ENCODE peak calls at places on chromosomes 16 and 17, in four cellular contexts. One of them, this sample, is unnamed.

GRCh38 chr17:1563786-1564613 is 1.4 kb upstream of the PITPNA start:
- DNase-seq in GM23338: no peak
- DNase-seq in HCT116: no peak
- DNase-seq in GM12878: no peak
- DNase-seq in this sample: no peak

GRCh38 chr17:49360796-49361128 is 1.3 kb downstream of the ZNF652 start:
- DNase-seq in GM23338: no peak
- DNase-seq in HCT116: no peak
- DNase-seq in GM12878: no peak
- DNase-seq in this sample: no peak

GRCh38 chr17:1029196-1029911 is 32.4 kb downstream of the TIMM22 start:
- DNase-seq in GM23338: no peak
- DNase-seq in HCT116: no peak
- DNase-seq in GM12878: no peak
- DNase-seq in this sample: no peak

GRCh38 chr17:16987830-16988601 is 16.1 kb upstream of the TNFRSF13B start:
- DNase-seq in GM23338: peak
- DNase-seq in HCT116: no peak
- DNase-seq in GM12878: peak
- DNase-seq in this sample: no peak

GRCh38 chr17:61597606-61598005 is 6.6 kb upstream of the NACA2 start:
- DNase-seq in GM23338: no peak
- DNase-seq in HCT116: no peak
- DNase-seq in GM12878: no peak
- DNase-seq in this sample: no peak

GRCh38 chr17:42748202-42748905 is 3.5 kb upstream of the EZH1 start:
- DNase-seq in GM23338: no peak
- DNase-seq in HCT116: no peak
- DNase-seq in GM12878: no peak
- DNase-seq in this sample: no peak

GRCh38 chr16:14562691-14563491 is 67.2 kb downstream of the PARN start:
- DNase-seq in GM23338: peak
- DNase-seq in HCT116: no peak
- DNase-seq in GM12878: no peak
- DNase-seq in this sample: no peak

GRCh38 chr17:29210879-29211278 is 30.7 kb upstream of the MYO18A start:
- DNase-seq in GM23338: no peak
- DNase-seq in HCT116: no peak
- DNase-seq in GM12878: no peak
- DNase-seq in this sample: no peak

GRCh38 chr17:58081641-58082340 is 1.4 kb upstream of the DYNLL2 start:
- DNase-seq in GM23338: peak
- DNase-seq in HCT116: no peak
- DNase-seq in GM12878: no peak
- DNase-seq in this sample: no peak

GRCh38 chr17:58084317-58084981 is 1.2 kb downstream of the DYNLL2 start:
- DNase-seq in GM23338: peak
- DNase-seq in HCT116: peak
- DNase-seq in GM12878: peak
- DNase-seq in this sample: no peak

GRCh38 chr17:58082341-58082869 is 814 bp upstream of the DYNLL2 start:
- DNase-seq in GM23338: no peak
- DNase-seq in HCT116: no peak
- DNase-seq in GM12878: no peak
- DNase-seq in this sample: no peak

GRCh38 chr17:58083491-58084316 is 485 bp downstream of the DYNLL2 start:
- DNase-seq in GM23338: peak
- DNase-seq in HCT116: no peak
- DNase-seq in GM12878: no peak
- DNase-seq in this sample: no peak

DNA sequence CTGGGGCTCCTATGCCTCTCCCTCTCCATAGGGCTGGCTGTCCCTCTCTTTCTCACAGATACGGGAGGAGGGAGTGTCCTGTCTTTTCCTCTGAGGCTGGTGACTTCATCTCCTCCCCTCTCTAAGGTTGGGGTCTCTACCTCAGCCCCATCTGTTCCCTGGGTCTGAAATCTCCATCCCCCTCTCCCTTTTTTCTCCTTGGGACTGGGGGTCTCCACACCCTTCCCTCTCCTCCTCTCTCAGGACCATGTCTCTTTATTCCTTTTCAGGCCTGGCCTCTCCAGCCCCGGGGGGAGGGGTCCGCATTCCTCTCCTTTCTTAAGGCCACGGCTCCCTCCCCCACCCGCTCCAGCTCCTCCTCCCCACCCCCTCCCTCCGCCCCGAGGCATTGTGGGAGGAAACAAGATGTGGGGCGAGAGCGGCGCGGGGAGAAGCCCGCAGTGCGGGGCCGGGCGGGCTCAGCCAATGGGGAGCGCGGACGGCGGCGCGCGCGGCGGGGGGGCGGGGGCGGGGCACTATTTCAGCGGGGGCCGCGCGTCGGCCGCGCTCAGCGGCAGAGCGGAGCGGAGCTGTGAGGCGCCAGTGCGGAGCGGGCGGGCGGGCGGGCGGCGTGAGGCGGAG is at the start of gene DYNLL2:
- DNase-seq in GM23338: peak
- DNase-seq in HCT116: peak
- DNase-seq in GM12878: peak
- DNase-seq in this sample: peak
- TF ChIP-seq POLR2AphosphoS5 in GM23338: no peak
- TF ChIP-seq POLR2AphosphoS5 in HCT116: peak
- TF ChIP-seq POLR2AphosphoS5 in GM12878: no peak
- TF ChIP-seq POLR2AphosphoS5 in this sample: no peak

GRCh38 chr17:81552244-81553017 is at the start of gene FAAP100:
- DNase-seq in GM23338: peak
- DNase-seq in HCT116: peak
- DNase-seq in GM12878: peak
- DNase-seq in this sample: no peak
- TF ChIP-seq REST in GM23338: no peak
- TF ChIP-seq REST in HCT116: no peak
- TF ChIP-seq REST in GM12878: no peak
- TF ChIP-seq REST in this sample: no peak

GRCh38 chr17:9842057-9842758 is 16.5 kb downstream of the GLP2R start:
- DNase-seq in GM23338: no peak
- DNase-seq in HCT116: no peak
- DNase-seq in GM12878: no peak
- DNase-seq in this sample: no peak
- TF ChIP-seq POLR2AphosphoS5 in GM23338: no peak
- TF ChIP-seq POLR2AphosphoS5 in HCT116: no peak
- TF ChIP-seq POLR2AphosphoS5 in GM12878: no peak
- TF ChIP-seq POLR2AphosphoS5 in this sample: no peak

GRCh38 chr17:80246266-80246681 is 14.4 kb upstream of the RNF213 start:
- DNase-seq in GM23338: no peak
- DNase-seq in HCT116: no peak
- DNase-seq in GM12878: no peak
- DNase-seq in this sample: no peak

GRCh38 chr17:80242505-80242904 is 18.1 kb upstream of the RNF213 start:
- DNase-seq in GM23338: no peak
- DNase-seq in HCT116: no peak
- DNase-seq in GM12878: no peak
- DNase-seq in this sample: no peak

GRCh38 chr17:80245566-80246265 is 14.9 kb upstream of the RNF213 start:
- DNase-seq in GM23338: no peak
- DNase-seq in HCT116: no peak
- DNase-seq in GM12878: no peak
- DNase-seq in this sample: no peak

GRCh38 chr17:80244871-80245509 is 15.7 kb upstream of the RNF213 start:
- DNase-seq in GM23338: no peak
- DNase-seq in HCT116: no peak
- DNase-seq in GM12878: no peak
- DNase-seq in this sample: no peak

DNA sequence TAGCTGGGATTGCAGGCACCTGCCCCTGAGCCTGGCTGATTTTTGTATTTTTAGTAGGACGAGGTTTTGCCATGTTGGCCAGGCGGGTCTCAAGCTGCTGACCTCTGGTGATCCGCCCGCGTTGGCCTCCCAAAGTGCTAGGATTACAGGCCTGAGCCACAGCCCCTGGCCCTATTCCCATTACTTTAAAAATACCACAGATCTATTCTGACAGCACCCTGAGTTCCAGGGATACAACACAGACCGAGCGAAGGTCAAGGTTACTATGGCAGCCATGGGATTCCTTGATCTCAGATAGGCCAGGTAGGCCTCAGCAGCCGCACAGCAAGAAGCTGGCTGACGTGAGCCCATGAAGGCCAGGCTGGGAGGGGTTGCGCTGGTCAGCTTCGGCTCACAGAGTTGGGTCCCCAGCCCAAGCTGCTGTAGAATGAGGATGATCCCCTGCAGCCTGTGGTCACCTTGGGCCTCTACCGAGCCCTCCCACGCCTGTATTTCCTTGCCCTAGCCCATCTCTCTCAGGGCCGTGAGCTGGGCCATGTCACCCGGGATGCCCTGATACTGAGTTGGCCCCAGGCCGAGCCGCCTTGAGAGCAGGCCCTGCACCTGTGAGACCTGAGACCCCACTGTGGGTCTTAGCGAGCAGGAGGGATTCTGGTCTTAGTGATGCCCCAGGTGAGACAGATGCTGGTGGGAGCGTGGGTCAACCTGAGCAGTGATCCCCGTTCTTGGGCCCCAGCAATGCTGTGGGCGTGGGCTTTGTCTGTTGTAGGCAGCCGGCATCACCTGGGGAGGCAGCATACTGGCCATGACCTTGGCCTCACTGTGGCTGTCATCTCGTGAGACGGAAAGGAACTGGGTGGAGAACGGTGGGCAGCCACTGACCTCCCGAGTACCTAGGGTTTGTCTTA is 16.9 kb upstream of the RNF213 start:
- DNase-seq in GM23338: no peak
- DNase-seq in HCT116: no peak
- DNase-seq in GM12878: no peak
- DNase-seq in this sample: no peak
- TF ChIP-seq REST in GM23338: no peak
- TF ChIP-seq REST in HCT116: no peak
- TF ChIP-seq REST in GM12878: no peak
- TF ChIP-seq REST in this sample: no peak

DNA sequence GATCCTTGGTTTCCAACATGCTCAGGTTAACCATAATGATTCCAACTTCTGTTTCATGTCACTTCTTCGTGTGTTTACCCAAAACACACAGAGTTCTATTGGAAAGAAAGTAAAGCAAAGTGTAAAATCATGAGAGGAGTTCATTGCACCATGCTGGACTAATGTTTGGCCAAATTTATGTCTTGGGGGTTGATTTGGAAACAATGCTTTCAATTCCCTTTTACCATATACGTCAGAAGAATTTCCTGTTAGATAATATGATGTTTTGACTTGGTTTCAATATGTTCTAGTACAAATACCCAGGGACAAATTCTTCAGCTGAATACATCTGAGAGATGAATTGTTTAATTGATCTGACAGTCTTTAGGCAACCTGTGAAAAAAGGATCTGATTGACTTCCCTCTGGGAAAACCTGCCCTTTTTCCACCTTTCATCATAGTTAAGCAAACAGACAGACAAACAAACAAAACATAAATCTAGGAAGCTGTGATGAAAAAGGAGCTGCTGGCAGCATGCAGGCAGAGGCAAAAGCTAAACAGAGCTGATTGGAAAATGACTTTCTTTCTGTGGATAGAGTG is 26.0 kb upstream of the MPHOSPH6 start:
- DNase-seq in GM23338: no peak
- DNase-seq in HCT116: no peak
- DNase-seq in GM12878: no peak
- DNase-seq in this sample: no peak
- TF ChIP-seq POLR2AphosphoS5 in GM23338: no peak
- TF ChIP-seq POLR2AphosphoS5 in HCT116: no peak
- TF ChIP-seq POLR2AphosphoS5 in GM12878: no peak
- TF ChIP-seq POLR2AphosphoS5 in this sample: no peak

GRCh38 chr17:81702934-81703746 is at the start of gene MRPL12:
- DNase-seq in GM23338: peak
- DNase-seq in HCT116: peak
- DNase-seq in GM12878: peak
- DNase-seq in this sample: no peak
- TF ChIP-seq REST in GM23338: no peak
- TF ChIP-seq REST in HCT116: no peak
- TF ChIP-seq REST in GM12878: no peak
- TF ChIP-seq REST in this sample: peak

DNA sequence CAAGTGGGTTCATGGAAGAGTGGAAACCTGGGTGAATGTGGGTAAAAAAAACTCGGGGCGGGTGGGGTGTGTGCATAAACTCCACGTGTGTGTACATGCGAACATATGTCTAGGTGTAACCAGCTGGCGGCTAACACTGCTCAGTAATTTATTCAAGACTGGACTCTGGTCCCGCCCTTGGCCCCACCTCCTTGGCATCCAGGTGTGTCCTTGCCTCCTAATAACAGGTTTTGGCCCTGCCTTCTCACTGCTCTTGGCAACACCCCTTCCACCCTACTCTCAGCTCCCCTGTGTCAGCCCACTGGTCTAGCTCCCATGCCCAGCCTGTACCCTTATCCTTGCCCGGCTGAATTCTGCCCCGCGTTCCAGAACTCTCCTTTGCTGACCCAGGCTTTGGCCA is 8.3 kb downstream of the FLII start:
- DNase-seq in GM23338: peak
- DNase-seq in HCT116: no peak
- DNase-seq in GM12878: no peak
- DNase-seq in this sample: no peak
- TF ChIP-seq POLR2AphosphoS5 in GM23338: no peak
- TF ChIP-seq POLR2AphosphoS5 in HCT116: no peak
- TF ChIP-seq POLR2AphosphoS5 in GM12878: no peak
- TF ChIP-seq POLR2AphosphoS5 in this sample: no peak

This sample was measured in Panc1.